ENCODE peak calls at places on chromosome 17, in six cellular contexts. Z, F, Y, P, I and O are unnamed samples. For H3K4me1, the result is how much of the 10 kb centered on the place peaks cover.

GRCh38 chr17:37657202-37657601 is 14.0 kb upstream of the DDX52 start:
- DNase-seq in Z (no peak), F (no peak), Y (no peak), P (no peak), I (no peak), O (no peak)

GRCh38 chr17:33725675-33726271 is 432.7 kb upstream of the ASIC2 start:
- DNase-seq in Z (peak), F (peak), Y (no peak), P (no peak), I (no peak), O (peak)

GRCh38 chr17:58270476-58271290 is 10.1 kb downstream of the MPO start:
- DNase-seq in Z (no peak), F (no peak), Y (no peak), P (no peak), I (no peak), O (no peak)

GRCh38 chr17:59693582-59693981 is 13.6 kb downstream of the PTRH2 start:
- DNase-seq in Z (no peak), F (no peak), Y (no peak), P (no peak), I (no peak), O (no peak)

GRCh38 chr17:27259356-27259755 is 34.6 kb upstream of the WSB1 start:
- DNase-seq in Z (no peak), F (no peak), Y (no peak), P (no peak), I (no peak), O (no peak)

GRCh38 chr17:19510903-19511302 is 22.8 kb upstream of the SLC47A1 start:
- DNase-seq in Z (no peak), F (no peak), Y (no peak), P (no peak), I (no peak), O (no peak)

GRCh38 chr17:42276609-42277341 is 584 bp upstream of the STAT5B start:
- DNase-seq in Z (peak), F (peak), Y (peak), P (peak), I (peak), O (no peak)

GRCh38 chr17:33233855-33234228 is 59.3 kb downstream of the ASIC2 start:
- DNase-seq in Z (no peak), F (peak), Y (peak), P (no peak), I (peak), O (no peak)

GRCh38 chr17:33200116-33200515 is 93.0 kb downstream of the ASIC2 start:
- DNase-seq in Z (peak), F (peak), Y (no peak), P (no peak), I (peak), O (no peak)

GRCh38 chr17:29698019-29698777 is 75.5 kb upstream of the CORO6 start:
- DNase-seq in Z (no peak), F (no peak), Y (no peak), P (no peak), I (no peak), O (no peak)

GRCh38 chr17:67245694-67246397 is 850 bp upstream of the HELZ start:
- DNase-seq in Z (no peak), F (peak), Y (peak), P (peak), I (peak), O (no peak)

GRCh38 chr17:49687878-49688491 is 10.1 kb upstream of the SPOP start:
- DNase-seq in Z (peak), F (no peak), Y (no peak), P (peak), I (no peak), O (no peak)

GRCh38 chr17:62963296-62963695 is 2.7 kb upstream of the TANC2 start:
- DNase-seq in Z (peak), F (no peak), Y (no peak), P (no peak), I (peak), O (no peak)

GRCh38 chr17:9987779-9988585 is 82.9 kb upstream of the RCVRN start:
- DNase-seq in Z (peak), F (peak), Y (no peak), P (peak), I (no peak), O (peak)

GRCh38 chr17:7864995-7865650 is 7.3 kb downstream of the CYB5D1 start:
- DNase-seq in Z (no peak), F (no peak), Y (no peak), P (no peak), I (peak), O (no peak)

GRCh38 chr17:65314212-65314611 is 177.0 kb downstream of the RGS9 start:
- DNase-seq in Z (no peak), F (no peak), Y (no peak), P (no peak), I (no peak), O (no peak)

GRCh38 chr17:75109407-75110236 is at the start of gene ARMC7:
- DNase-seq in Z (peak), F (peak), Y (peak), P (peak), I (peak), O (no peak)

GRCh38 chr17:59287452-59287851 is 44.0 kb upstream of the YPEL2 start:
- DNase-seq in Z (peak), F (no peak), Y (no peak), P (no peak), I (peak), O (no peak)

DNA sequence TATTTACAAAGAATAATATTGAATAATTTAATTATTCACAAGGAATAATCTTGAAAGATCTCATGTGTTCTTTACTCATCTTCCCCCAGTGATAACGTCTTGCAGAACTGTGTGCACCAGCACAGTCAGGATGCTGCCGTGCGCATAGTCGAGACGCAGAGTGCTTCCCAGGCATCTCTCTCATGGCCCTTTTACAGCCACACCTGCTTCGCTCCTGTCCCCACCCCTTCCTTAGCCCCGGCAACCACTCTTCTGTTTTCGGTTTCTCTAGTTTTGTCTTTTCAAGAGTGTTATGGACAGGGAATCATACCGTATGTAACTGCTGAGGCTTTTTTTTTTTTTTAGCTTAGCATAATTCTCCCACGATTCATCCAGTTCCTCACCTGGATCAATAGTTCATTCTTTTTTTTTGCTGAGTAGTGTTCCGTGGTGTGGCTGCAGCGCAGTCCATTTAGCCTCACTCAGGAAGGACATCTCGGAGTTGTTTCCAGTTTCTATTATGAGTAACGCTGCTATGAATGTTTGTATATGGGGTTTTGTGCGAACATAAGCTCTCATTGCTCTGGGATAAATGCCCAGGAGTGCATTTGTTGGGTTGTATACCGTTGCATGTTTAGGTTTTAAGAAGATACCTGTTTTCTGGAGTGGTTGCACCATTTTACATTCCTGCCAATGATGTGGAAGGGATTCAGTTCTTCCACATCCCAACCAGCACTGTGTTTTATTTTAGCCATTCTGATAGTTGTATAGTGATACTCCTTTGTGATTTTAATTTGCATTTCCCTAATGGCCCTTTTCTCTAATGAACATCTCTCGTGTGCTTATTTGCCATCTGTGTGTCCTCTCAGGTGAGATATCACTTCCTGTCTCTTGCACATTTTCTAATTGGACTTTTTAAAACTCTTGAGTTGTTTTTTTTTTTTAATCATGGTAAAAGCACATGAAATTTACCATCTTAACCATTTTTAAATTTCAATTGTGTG is 47.6 kb downstream of the SEC14L1 start:
- DNase-seq in Z (peak), F (no peak), Y (no peak), P (no peak), I (no peak), O (no peak)
- H3K27ac ChIP-seq in Z (no peak), F (no peak), Y (no peak), P (no peak), I (no peak), O (no peak)

DNA sequence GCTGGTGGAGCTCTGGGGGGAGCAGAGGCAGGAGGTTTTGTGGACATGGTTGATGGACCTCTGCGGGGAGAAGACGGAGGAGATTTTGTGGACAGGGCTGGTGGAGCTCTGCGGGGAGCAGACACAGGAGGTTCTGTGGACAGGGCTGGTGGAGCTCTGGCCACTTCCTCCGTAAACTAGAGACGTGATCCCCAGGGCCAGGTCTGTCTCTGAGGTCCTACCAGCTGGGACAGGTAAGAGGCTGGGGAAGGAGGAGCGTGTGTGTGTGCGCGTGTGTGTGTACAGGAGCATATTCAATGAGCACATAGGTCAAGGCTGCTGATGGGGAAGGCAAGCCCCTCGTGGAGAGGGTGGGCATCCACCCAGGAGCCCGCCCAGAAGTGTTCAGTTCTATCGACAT is 20.6 kb downstream of the RPH3AL start:
- DNase-seq in Z (no peak), F (no peak), Y (no peak), P (no peak), I (no peak), O (no peak)
- H3K4me1 ChIP-seq in Z (under half), F (under half), Y (under half), P (half or more), I (under half), O (under half)

DNA sequence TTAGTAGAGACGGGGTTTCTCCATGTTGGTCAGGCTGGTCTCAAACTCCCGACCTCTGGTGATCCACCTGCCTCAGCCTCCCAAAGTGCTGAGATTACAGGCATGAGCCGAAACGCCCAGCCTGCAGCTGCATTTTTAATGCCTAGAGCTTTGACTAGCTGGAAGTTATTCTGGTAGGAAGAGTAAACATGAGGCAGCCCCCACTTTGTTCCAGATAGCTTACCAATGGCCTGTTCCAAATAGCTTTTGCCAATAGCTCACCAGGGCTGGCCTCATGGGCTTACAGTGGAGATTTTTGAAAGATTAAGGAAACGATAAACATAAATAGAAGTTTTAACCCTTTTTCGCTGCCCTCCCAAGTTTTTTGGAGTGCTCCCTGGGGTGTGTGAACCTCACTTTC is 9.8 kb downstream of the TRPV2 start:
- DNase-seq in Z (no peak), F (no peak), Y (no peak), P (no peak), I (no peak), O (no peak)
- H3K27ac ChIP-seq in Z (no peak), F (no peak), Y (no peak), P (no peak), I (no peak), O (no peak)

GRCh38 chr17:77420476-77420803 is 279.7 kb downstream of the SEC14L1 start:
- DNase-seq in Z (no peak), F (no peak), Y (no peak), P (no peak), I (no peak), O (no peak)
- H3K4me1 ChIP-seq in Z (half or more), F (under half), Y (half or more), P (half or more), I (under half), O (under half)

GRCh38 chr17:81091774-81092517 is 57.0 kb downstream of the BAIAP2 start:
- DNase-seq in Z (no peak), F (no peak), Y (no peak), P (no peak), I (no peak), O (no peak)
- H3K27ac ChIP-seq in Z (no peak), F (no peak), Y (no peak), P (no peak), I (peak), O (no peak)

GRCh38 chr17:44902135-44902760 is 3.0 kb upstream of the EFTUD2 start:
- DNase-seq in Z (no peak), F (no peak), Y (no peak), P (no peak), I (no peak), O (no peak)
- H3K4me1 ChIP-seq in Z (under half), F (under half), Y (under half), P (under half), I (under half), O (under half)

DNA sequence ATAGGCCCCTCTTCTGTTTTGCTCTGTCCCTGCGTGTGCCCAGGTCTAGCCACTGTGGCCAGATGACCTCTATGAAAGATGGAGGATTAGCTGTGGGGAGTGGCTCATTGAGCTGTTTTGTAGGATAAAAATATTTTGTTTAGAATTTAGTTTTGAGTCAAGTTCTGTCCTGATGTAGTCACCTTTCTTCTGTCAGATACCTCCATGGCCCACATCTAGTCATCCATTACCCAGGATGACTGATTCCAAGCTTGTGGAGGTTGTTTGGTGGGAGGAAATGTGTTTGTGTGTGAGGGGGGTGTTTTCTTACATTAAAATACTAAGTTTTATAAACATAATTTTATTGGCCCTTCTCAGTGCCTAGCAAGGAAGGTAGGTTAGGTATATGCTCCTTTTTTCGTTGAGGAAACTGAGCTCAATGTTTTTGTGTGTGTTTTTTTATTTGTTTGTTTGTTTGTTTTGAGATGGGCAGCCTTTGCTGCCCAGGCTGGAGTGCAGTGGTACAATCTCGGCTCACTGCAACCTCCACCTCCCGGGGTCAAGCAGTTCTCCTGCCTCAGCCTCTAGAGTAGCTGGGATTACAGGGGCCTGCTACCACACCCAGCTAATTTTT is 16.3 kb downstream of the SNX11 start:
- DNase-seq in Z (no peak), F (no peak), Y (no peak), P (no peak), I (no peak), O (no peak)
- H3K27ac ChIP-seq in Z (no peak), F (no peak), Y (no peak), P (no peak), I (no peak), O (no peak)

GRCh38 chr17:36136031-36136430 is 32.4 kb downstream of the CCL4 start:
- DNase-seq in Z (no peak), F (peak), Y (no peak), P (no peak), I (no peak), O (no peak)
- H3K4me1 ChIP-seq in Z (under half), F (under half), Y (under half), P (under half), I (under half), O (under half)